ENCODE peak calls at places on chromosomes 13 and 19, in seven cellular contexts. X is uterus; Y is fibroblast of lung; N is tibial nerve; I is aorta; Z is keratinocyte; H is CD8-positive, alpha-beta memory T cell. R is an unnamed sample. For H3K36me3, the result is how much of the 10 kb centered on the place peaks cover.

GRCh38 chr19:33208904-33209843 is 15.0 kb downstream of the LRP3 start:
- DNase-seq in N (no peak), X (no peak), I (no peak), Z (no peak), Y (no peak), H (no peak), R (no peak)

GRCh38 chr13:44853641-44854040 is 135.6 kb downstream of the NUFIP1 start:
- DNase-seq in N (no peak), Y (no peak), X (no peak), Z (no peak), I (no peak), H (no peak), R (no peak)

GRCh38 chr13:67299731-67300130 is 69.6 kb upstream of the PCDH9 start:
- DNase-seq in I (no peak), Z (no peak), N (no peak), Y (peak), H (no peak), X (no peak), R (no peak)

GRCh38 chr19:55391702-55392615 is 6.2 kb downstream of the RPL28 start:
- DNase-seq in Z (no peak), H (no peak), X (no peak), I (no peak), N (no peak), Y (peak), R (no peak)

GRCh38 chr19:18895828-18896341 is at the start of gene CERS1:
- DNase-seq in N (no peak), I (no peak), H (no peak), Z (no peak), X (no peak), Y (peak), R (no peak)

GRCh38 chr19:42401365-42402303 is 11.5 kb upstream of the CNFN start:
- DNase-seq in X (peak), I (peak), Z (no peak), Y (peak), N (peak), H (peak), R (no peak)

GRCh38 chr13:107211073-107211472 is 643.1 kb upstream of the ARGLU1 start:
- DNase-seq in X (peak), Z (peak), I (peak), N (peak), Y (peak), H (peak), R (peak)

GRCh38 chr13:27960362-27961226 is 8.5 kb downstream of the CDX2 start:
- DNase-seq in H (no peak), Z (no peak), N (no peak), I (no peak), X (no peak), Y (no peak), R (no peak)

GRCh38 chr19:58229255-58229639 is 533 bp downstream of the ZNF544 start:
- DNase-seq in Z (no peak), X (no peak), Y (peak), H (peak), I (no peak), N (no peak), R (no peak)

GRCh38 chr13:46630419-46631183 is 77.6 kb downstream of the LRCH1 start:
- DNase-seq in I (no peak), N (no peak), Z (no peak), X (no peak), Y (no peak), H (no peak), R (no peak)

GRCh38 chr13:46609052-46609451 is 56.1 kb downstream of the LRCH1 start:
- DNase-seq in Y (no peak), X (no peak), H (no peak), Z (no peak), I (no peak), N (no peak), R (no peak)

GRCh38 chr13:95948646-95949045 is 104.6 kb downstream of the UGGT2 start:
- DNase-seq in I (no peak), X (no peak), Y (peak), Z (no peak), H (no peak), N (no peak), R (no peak)

GRCh38 chr19:43769256-43769655 is 11.5 kb downstream of the KCNN4 start:
- DNase-seq in I (no peak), X (no peak), Y (no peak), H (no peak), N (no peak), Z (no peak), R (no peak)
- H3K36me3 ChIP-seq in I (under half), X (under half), Y (under half), H (under half), N (under half), Z (under half), R (under half)

GRCh38 chr19:6262519-6262918 is 17.3 kb downstream of the MLLT1 start:
- DNase-seq in H (no peak), N (no peak), X (no peak), Z (no peak), I (peak), Y (no peak), R (no peak)
- H3K36me3 ChIP-seq in H (under half), N (under half), X (under half), Z (under half), I (under half), Y (under half), R (under half)

GRCh38 chr13:19661561-19661960 is 28.1 kb downstream of the MPHOSPH8 start:
- DNase-seq in X (no peak), N (no peak), Z (no peak), I (no peak), Y (no peak), H (no peak), R (no peak)
- H3K36me3 ChIP-seq in X (under half), N (half or more), Z (under half), I (under half), Y (under half), H (under half), R (under half)

GRCh38 chr19:4246767-4247593 is at the start of gene YJU2:
- DNase-seq in X (peak), N (peak), I (peak), H (peak), Y (peak), Z (peak), R (peak)
- H3K36me3 ChIP-seq in X (under half), N (under half), I (under half), H (under half), Y (under half), Z (under half), R (under half)

GRCh38 chr19:39385629-39386411 is 5.1 kb downstream of the PAF1 start:
- DNase-seq in H (no peak), Y (no peak), X (no peak), Z (no peak), I (no peak), N (no peak), R (no peak)
- H3K36me3 ChIP-seq in H (under half), Y (under half), X (under half), Z (half or more), I (under half), N (half or more), R (half or more)

DNA sequence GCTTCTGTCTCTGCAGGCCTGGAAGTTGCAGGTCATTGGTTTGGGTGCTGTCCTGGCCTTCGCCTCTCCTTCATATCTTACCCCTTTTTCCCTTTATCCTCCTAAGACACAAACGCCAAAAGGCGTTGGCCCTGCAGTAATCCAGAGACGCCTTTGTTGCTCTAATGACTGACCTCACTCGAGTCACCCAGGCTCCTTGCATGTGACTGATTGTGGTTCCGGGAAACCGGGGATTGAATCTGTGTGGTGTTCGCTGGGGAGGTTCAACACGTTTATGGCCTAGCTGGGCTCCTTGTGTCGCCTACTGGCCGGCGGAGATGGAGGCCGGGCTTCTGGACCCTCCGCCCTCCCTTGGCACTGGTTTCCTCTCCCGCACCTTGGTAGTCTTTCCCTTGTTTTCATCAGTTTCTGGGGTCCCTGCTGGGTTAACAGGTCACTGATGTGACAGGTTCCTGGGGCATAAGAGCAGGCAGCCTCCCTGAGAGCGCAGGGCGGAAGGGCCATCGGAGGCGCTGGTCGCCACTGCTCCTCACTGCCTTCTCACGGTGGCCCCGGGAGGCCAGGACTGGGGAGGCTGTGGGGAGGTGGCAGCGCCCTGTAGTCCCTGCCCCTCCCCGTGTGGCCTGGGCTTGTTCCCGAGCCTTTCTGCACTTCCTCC is 18.3 kb upstream of the NDUFS7 start:
- DNase-seq in Y (peak), I (no peak), X (no peak), Z (no peak), H (no peak), N (no peak), R (no peak)
- H3K36me3 ChIP-seq in Y (under half), I (under half), X (under half), Z (under half), H (under half), N (half or more), R (under half)